ENCODE peak calls at places on chromosome 9, in ten cellular contexts. One of them, this sample, is unnamed.

GRCh38 chr9:100170556-100170955 is 71.5 kb downstream of the INVS start:
- DNase-seq in GM10248: no peak
- DNase-seq in hippocampal formation: no peak
- DNase-seq in stromal cell of bone marrow: no peak
- DNase-seq in HT1080: no peak
- DNase-seq in tibial artery: no peak
- DNase-seq in frontal cortex: no peak
- DNase-seq in stimulated activated CD8-positive, alpha-beta memory T cell treated with anti-CD3 and anti-CD28 coated beads, Interleukin-12 subunit alpha, Interleukin-12 subunit beta, amount 100 ng/mL, for 1 hour: no peak
- DNase-seq in naive thymus-derived CD8-positive, alpha-beta T cell: no peak
- DNase-seq in ovary: no peak
- DNase-seq in this sample: no peak

GRCh38 chr9:131266301-131267229 is 9.7 kb downstream of the FAM78A start:
- DNase-seq in naive thymus-derived CD8-positive, alpha-beta T cell: peak; percentile 26
- DNase-seq in stimulated activated CD8-positive, alpha-beta memory T cell treated with anti-CD3 and anti-CD28 coated beads, Interleukin-12 subunit alpha, Interleukin-12 subunit beta, amount 100 ng/mL, for 1 hour: no peak
- DNase-seq in ovary: peak; percentile 57
- DNase-seq in stromal cell of bone marrow: no peak
- DNase-seq in GM10248: no peak
- DNase-seq in tibial artery: no peak
- DNase-seq in frontal cortex: no peak
- DNase-seq in HT1080: no peak
- DNase-seq in hippocampal formation: no peak
- DNase-seq in this sample: no peak

GRCh38 chr9:133135193-133135745 is 14.2 kb upstream of the RALGDS start:
- DNase-seq in hippocampal formation: peak; percentile 38
- DNase-seq in GM10248: no peak
- DNase-seq in ovary: peak; percentile 51
- DNase-seq in stromal cell of bone marrow: peak; percentile 58
- DNase-seq in HT1080: peak; percentile 99
- DNase-seq in naive thymus-derived CD8-positive, alpha-beta T cell: peak; percentile 48
- DNase-seq in frontal cortex: no peak
- DNase-seq in stimulated activated CD8-positive, alpha-beta memory T cell treated with anti-CD3 and anti-CD28 coated beads, Interleukin-12 subunit alpha, Interleukin-12 subunit beta, amount 100 ng/mL, for 1 hour: no peak
- DNase-seq in tibial artery: peak; percentile 51
- DNase-seq in this sample: no peak

GRCh38 chr9:112874006-112874405 is 16.7 kb downstream of the SLC46A2 start:
- DNase-seq in stromal cell of bone marrow: no peak
- DNase-seq in ovary: no peak
- DNase-seq in frontal cortex: no peak
- DNase-seq in HT1080: peak; percentile 28
- DNase-seq in hippocampal formation: no peak
- DNase-seq in tibial artery: no peak
- DNase-seq in naive thymus-derived CD8-positive, alpha-beta T cell: no peak
- DNase-seq in GM10248: no peak
- DNase-seq in stimulated activated CD8-positive, alpha-beta memory T cell treated with anti-CD3 and anti-CD28 coated beads, Interleukin-12 subunit alpha, Interleukin-12 subunit beta, amount 100 ng/mL, for 1 hour: no peak
- DNase-seq in this sample: no peak

GRCh38 chr9:26058111-26058895 is 380.1 kb upstream of the TUSC1 start:
- DNase-seq in stromal cell of bone marrow: no peak
- DNase-seq in hippocampal formation: no peak
- DNase-seq in HT1080: no peak
- DNase-seq in frontal cortex: no peak
- DNase-seq in tibial artery: no peak
- DNase-seq in naive thymus-derived CD8-positive, alpha-beta T cell: no peak
- DNase-seq in ovary: no peak
- DNase-seq in GM10248: no peak
- DNase-seq in stimulated activated CD8-positive, alpha-beta memory T cell treated with anti-CD3 and anti-CD28 coated beads, Interleukin-12 subunit alpha, Interleukin-12 subunit beta, amount 100 ng/mL, for 1 hour: no peak
- DNase-seq in this sample: no peak

GRCh38 chr9:120839146-120839545 is 3.6 kb downstream of the PSMD5 start:
- DNase-seq in hippocampal formation: no peak
- DNase-seq in HT1080: no peak
- DNase-seq in tibial artery: no peak
- DNase-seq in GM10248: no peak
- DNase-seq in ovary: no peak
- DNase-seq in stromal cell of bone marrow: no peak
- DNase-seq in stimulated activated CD8-positive, alpha-beta memory T cell treated with anti-CD3 and anti-CD28 coated beads, Interleukin-12 subunit alpha, Interleukin-12 subunit beta, amount 100 ng/mL, for 1 hour: no peak
- DNase-seq in naive thymus-derived CD8-positive, alpha-beta T cell: no peak
- DNase-seq in frontal cortex: no peak
- DNase-seq in this sample: no peak

GRCh38 chr9:4293293-4293931 is 6.5 kb downstream of the GLIS3 start:
- DNase-seq in stimulated activated CD8-positive, alpha-beta memory T cell treated with anti-CD3 and anti-CD28 coated beads, Interleukin-12 subunit alpha, Interleukin-12 subunit beta, amount 100 ng/mL, for 1 hour: no peak
- DNase-seq in ovary: no peak
- DNase-seq in GM10248: no peak
- DNase-seq in frontal cortex: no peak
- DNase-seq in naive thymus-derived CD8-positive, alpha-beta T cell: no peak
- DNase-seq in HT1080: peak; percentile 93
- DNase-seq in hippocampal formation: no peak
- DNase-seq in stromal cell of bone marrow: peak; percentile 95
- DNase-seq in tibial artery: peak; percentile 31
- DNase-seq in this sample: no peak

GRCh38 chr9:34862043-34862442 is 96.0 kb upstream of the PHF24 start:
- DNase-seq in hippocampal formation: peak; percentile 18
- DNase-seq in tibial artery: no peak
- DNase-seq in naive thymus-derived CD8-positive, alpha-beta T cell: no peak
- DNase-seq in stimulated activated CD8-positive, alpha-beta memory T cell treated with anti-CD3 and anti-CD28 coated beads, Interleukin-12 subunit alpha, Interleukin-12 subunit beta, amount 100 ng/mL, for 1 hour: no peak
- DNase-seq in frontal cortex: no peak
- DNase-seq in ovary: no peak
- DNase-seq in stromal cell of bone marrow: no peak
- DNase-seq in GM10248: no peak
- DNase-seq in HT1080: no peak
- DNase-seq in this sample: no peak

GRCh38 chr9:101477736-101478135 is 42.2 kb upstream of the ALDOB start:
- DNase-seq in frontal cortex: no peak
- DNase-seq in GM10248: no peak
- DNase-seq in tibial artery: no peak
- DNase-seq in stimulated activated CD8-positive, alpha-beta memory T cell treated with anti-CD3 and anti-CD28 coated beads, Interleukin-12 subunit alpha, Interleukin-12 subunit beta, amount 100 ng/mL, for 1 hour: no peak
- DNase-seq in HT1080: no peak
- DNase-seq in ovary: peak; percentile 17
- DNase-seq in hippocampal formation: no peak
- DNase-seq in stromal cell of bone marrow: no peak
- DNase-seq in naive thymus-derived CD8-positive, alpha-beta T cell: no peak
- DNase-seq in this sample: no peak

GRCh38 chr9:136095028-136095494 is at the start of gene NACC2:
- DNase-seq in frontal cortex: peak; percentile 84
- DNase-seq in stimulated activated CD8-positive, alpha-beta memory T cell treated with anti-CD3 and anti-CD28 coated beads, Interleukin-12 subunit alpha, Interleukin-12 subunit beta, amount 100 ng/mL, for 1 hour: no peak
- DNase-seq in HT1080: no peak
- DNase-seq in naive thymus-derived CD8-positive, alpha-beta T cell: no peak
- DNase-seq in hippocampal formation: peak; percentile 39
- DNase-seq in tibial artery: no peak
- DNase-seq in stromal cell of bone marrow: peak; percentile 47
- DNase-seq in ovary: peak; percentile 70
- DNase-seq in GM10248: no peak
- DNase-seq in this sample: no peak

GRCh38 chr9:109912726-109913460 is 132.9 kb downstream of the PALM2AKAP2 start:
- DNase-seq in tibial artery: no peak
- DNase-seq in stromal cell of bone marrow: no peak
- DNase-seq in GM10248: no peak
- DNase-seq in hippocampal formation: no peak
- DNase-seq in frontal cortex: no peak
- DNase-seq in stimulated activated CD8-positive, alpha-beta memory T cell treated with anti-CD3 and anti-CD28 coated beads, Interleukin-12 subunit alpha, Interleukin-12 subunit beta, amount 100 ng/mL, for 1 hour: no peak
- DNase-seq in ovary: no peak
- DNase-seq in naive thymus-derived CD8-positive, alpha-beta T cell: no peak
- DNase-seq in HT1080: no peak
- DNase-seq in this sample: no peak

GRCh38 chr9:16002816-16003215 is 450.0 kb downstream of the CCDC171 start:
- DNase-seq in GM10248: no peak
- DNase-seq in tibial artery: no peak
- DNase-seq in stromal cell of bone marrow: no peak
- DNase-seq in HT1080: peak; percentile 11
- DNase-seq in frontal cortex: no peak
- DNase-seq in hippocampal formation: no peak
- DNase-seq in ovary: no peak
- DNase-seq in stimulated activated CD8-positive, alpha-beta memory T cell treated with anti-CD3 and anti-CD28 coated beads, Interleukin-12 subunit alpha, Interleukin-12 subunit beta, amount 100 ng/mL, for 1 hour: no peak
- DNase-seq in naive thymus-derived CD8-positive, alpha-beta T cell: no peak
- DNase-seq in this sample: no peak

GRCh38 chr9:108910914-108911313 is 23.0 kb downstream of the ELP1 start:
- DNase-seq in stimulated activated CD8-positive, alpha-beta memory T cell treated with anti-CD3 and anti-CD28 coated beads, Interleukin-12 subunit alpha, Interleukin-12 subunit beta, amount 100 ng/mL, for 1 hour: no peak
- DNase-seq in naive thymus-derived CD8-positive, alpha-beta T cell: no peak
- DNase-seq in HT1080: no peak
- DNase-seq in stromal cell of bone marrow: no peak
- DNase-seq in GM10248: no peak
- DNase-seq in frontal cortex: no peak
- DNase-seq in tibial artery: no peak
- DNase-seq in ovary: no peak
- DNase-seq in hippocampal formation: no peak
- DNase-seq in this sample: no peak

GRCh38 chr9:128729302-128729701 is 5.4 kb upstream of the ZDHHC12 start:
- DNase-seq in frontal cortex: no peak
- DNase-seq in stimulated activated CD8-positive, alpha-beta memory T cell treated with anti-CD3 and anti-CD28 coated beads, Interleukin-12 subunit alpha, Interleukin-12 subunit beta, amount 100 ng/mL, for 1 hour: no peak
- DNase-seq in naive thymus-derived CD8-positive, alpha-beta T cell: no peak
- DNase-seq in tibial artery: no peak
- DNase-seq in hippocampal formation: no peak
- DNase-seq in stromal cell of bone marrow: no peak
- DNase-seq in GM10248: no peak
- DNase-seq in ovary: no peak
- DNase-seq in HT1080: no peak
- DNase-seq in this sample: no peak

GRCh38 chr9:126665696-126666035 is 51.9 kb downstream of the LMX1B start:
- DNase-seq in HT1080: no peak
- DNase-seq in stimulated activated CD8-positive, alpha-beta memory T cell treated with anti-CD3 and anti-CD28 coated beads, Interleukin-12 subunit alpha, Interleukin-12 subunit beta, amount 100 ng/mL, for 1 hour: no peak
- DNase-seq in stromal cell of bone marrow: no peak
- DNase-seq in tibial artery: no peak
- DNase-seq in hippocampal formation: no peak
- DNase-seq in ovary: no peak
- DNase-seq in frontal cortex: no peak
- DNase-seq in naive thymus-derived CD8-positive, alpha-beta T cell: no peak
- DNase-seq in GM10248: no peak
- DNase-seq in this sample: no peak

GRCh38 chr9:112006361-112007020 is 109.9 kb downstream of the UGCG start:
- DNase-seq in ovary: no peak
- DNase-seq in GM10248: no peak
- DNase-seq in hippocampal formation: no peak
- DNase-seq in naive thymus-derived CD8-positive, alpha-beta T cell: no peak
- DNase-seq in frontal cortex: no peak
- DNase-seq in HT1080: no peak
- DNase-seq in tibial artery: no peak
- DNase-seq in stimulated activated CD8-positive, alpha-beta memory T cell treated with anti-CD3 and anti-CD28 coated beads, Interleukin-12 subunit alpha, Interleukin-12 subunit beta, amount 100 ng/mL, for 1 hour: no peak
- DNase-seq in stromal cell of bone marrow: no peak
- DNase-seq in this sample: no peak

GRCh38 chr9:80157561-80157983 is 585.8 kb downstream of the TLE4 start:
- DNase-seq in ovary: no peak
- DNase-seq in hippocampal formation: no peak
- DNase-seq in naive thymus-derived CD8-positive, alpha-beta T cell: no peak
- DNase-seq in stromal cell of bone marrow: peak; percentile 25
- DNase-seq in GM10248: no peak
- DNase-seq in HT1080: no peak
- DNase-seq in tibial artery: no peak
- DNase-seq in stimulated activated CD8-positive, alpha-beta memory T cell treated with anti-CD3 and anti-CD28 coated beads, Interleukin-12 subunit alpha, Interleukin-12 subunit beta, amount 100 ng/mL, for 1 hour: no peak
- DNase-seq in frontal cortex: no peak
- DNase-seq in this sample: no peak

GRCh38 chr9:125421591-125422181 is 160.1 kb downstream of the GAPVD1 start:
- DNase-seq in hippocampal formation: no peak
- DNase-seq in naive thymus-derived CD8-positive, alpha-beta T cell: no peak
- DNase-seq in tibial artery: no peak
- DNase-seq in stimulated activated CD8-positive, alpha-beta memory T cell treated with anti-CD3 and anti-CD28 coated beads, Interleukin-12 subunit alpha, Interleukin-12 subunit beta, amount 100 ng/mL, for 1 hour: no peak
- DNase-seq in frontal cortex: no peak
- DNase-seq in stromal cell of bone marrow: no peak
- DNase-seq in HT1080: no peak
- DNase-seq in ovary: no peak
- DNase-seq in GM10248: no peak
- DNase-seq in this sample: no peak

GRCh38 chr9:122364783-122365150 is 6.1 kb upstream of the PTGS1 start:
- DNase-seq in stimulated activated CD8-positive, alpha-beta memory T cell treated with anti-CD3 and anti-CD28 coated beads, Interleukin-12 subunit alpha, Interleukin-12 subunit beta, amount 100 ng/mL, for 1 hour: no peak
- DNase-seq in GM10248: no peak
- DNase-seq in ovary: no peak
- DNase-seq in HT1080: no peak
- DNase-seq in hippocampal formation: no peak
- DNase-seq in tibial artery: peak; percentile 69
- DNase-seq in frontal cortex: no peak
- DNase-seq in stromal cell of bone marrow: peak; percentile 46
- DNase-seq in naive thymus-derived CD8-positive, alpha-beta T cell: no peak
- DNase-seq in this sample: no peak

GRCh38 chr9:112041536-112042243 is 133.4 kb downstream of the SUSD1 start:
- DNase-seq in naive thymus-derived CD8-positive, alpha-beta T cell: no peak
- DNase-seq in frontal cortex: no peak
- DNase-seq in HT1080: peak; percentile 100
- DNase-seq in stromal cell of bone marrow: peak; percentile 93
- DNase-seq in tibial artery: no peak
- DNase-seq in ovary: no peak
- DNase-seq in GM10248: no peak
- DNase-seq in stimulated activated CD8-positive, alpha-beta memory T cell treated with anti-CD3 and anti-CD28 coated beads, Interleukin-12 subunit alpha, Interleukin-12 subunit beta, amount 100 ng/mL, for 1 hour: no peak
- DNase-seq in hippocampal formation: no peak
- DNase-seq in this sample: no peak

GRCh38 chr9:34989946-34990635 is 546 bp downstream of the DNAJB5 start:
- DNase-seq in stimulated activated CD8-positive, alpha-beta memory T cell treated with anti-CD3 and anti-CD28 coated beads, Interleukin-12 subunit alpha, Interleukin-12 subunit beta, amount 100 ng/mL, for 1 hour: no peak
- DNase-seq in HT1080: no peak
- DNase-seq in frontal cortex: peak; percentile 73
- DNase-seq in GM10248: peak; percentile 56
- DNase-seq in stromal cell of bone marrow: no peak
- DNase-seq in hippocampal formation: no peak
- DNase-seq in naive thymus-derived CD8-positive, alpha-beta T cell: no peak
- DNase-seq in ovary: no peak
- DNase-seq in tibial artery: peak; percentile 74
- DNase-seq in this sample: no peak

GRCh38 chr9:24986331-24986730 is 440.6 kb upstream of the IZUMO3 start:
- DNase-seq in hippocampal formation: no peak
- DNase-seq in tibial artery: no peak
- DNase-seq in HT1080: no peak
- DNase-seq in stromal cell of bone marrow: no peak
- DNase-seq in frontal cortex: no peak
- DNase-seq in stimulated activated CD8-positive, alpha-beta memory T cell treated with anti-CD3 and anti-CD28 coated beads, Interleukin-12 subunit alpha, Interleukin-12 subunit beta, amount 100 ng/mL, for 1 hour: no peak
- DNase-seq in ovary: no peak
- DNase-seq in GM10248: no peak
- DNase-seq in naive thymus-derived CD8-positive, alpha-beta T cell: no peak
- DNase-seq in this sample: no peak

GRCh38 chr9:89038354-89039091 is 47.3 kb downstream of the S1PR3 start:
- DNase-seq in GM10248: no peak
- DNase-seq in naive thymus-derived CD8-positive, alpha-beta T cell: no peak
- DNase-seq in hippocampal formation: peak; percentile 52
- DNase-seq in tibial artery: peak; percentile 50
- DNase-seq in stromal cell of bone marrow: peak; percentile 96
- DNase-seq in HT1080: peak; percentile 22
- DNase-seq in frontal cortex: peak; percentile 38
- DNase-seq in ovary: no peak
- DNase-seq in stimulated activated CD8-positive, alpha-beta memory T cell treated with anti-CD3 and anti-CD28 coated beads, Interleukin-12 subunit alpha, Interleukin-12 subunit beta, amount 100 ng/mL, for 1 hour: no peak
- DNase-seq in this sample: no peak

This sample was measured in lung.